ENCODE peak calls at places on chromosome 20, in four cellular contexts. J, V, M and L are unnamed samples.

GRCh38 chr20:4053516-4053919 is 38.2 kb upstream of the RNF24 start:
- DNase-seq in V (no peak), J (no peak), M (no peak), L (no peak)

GRCh38 chr20:59646487-59646886 is 42.1 kb downstream of the PHACTR3 start:
- DNase-seq in V (no peak), J (no peak), M (no peak), L (no peak)

GRCh38 chr20:58997141-58997770 is 9.8 kb downstream of the CTSZ start:
- DNase-seq in V (no peak), M (no peak), J (no peak), L (no peak)

GRCh38 chr20:24577271-24577909 is 108.0 kb downstream of the SYNDIG1 start:
- DNase-seq in J (no peak), M (peak; percentile 27), V (no peak), L (no peak)

GRCh38 chr20:45111799-45112471 is 3.0 kb downstream of the WFDC5 start:
- DNase-seq in M (no peak), V (no peak), J (no peak), L (no peak)

GRCh38 chr20:63448050-63448449 is 24.4 kb downstream of the KCNQ2 start:
- DNase-seq in M (no peak), V (no peak), J (no peak), L (no peak)

GRCh38 chr20:35575958-35576357 is 34.1 kb downstream of the ERGIC3 start:
- DNase-seq in V (no peak), M (no peak), J (no peak), L (no peak)

GRCh38 chr20:38447931-38448675 is 13.0 kb upstream of the SNHG17 start:
- DNase-seq in M (no peak), V (no peak), J (no peak), L (peak; percentile 57)

GRCh38 chr20:22453244-22454080 is 130.9 kb downstream of the FOXA2 start:
- DNase-seq in M (peak; percentile 46), J (no peak), V (no peak), L (no peak)

GRCh38 chr20:57922701-57923100 is 212.9 kb upstream of the PMEPA1 start:
- DNase-seq in V (no peak), J (no peak), M (no peak), L (no peak)

GRCh38 chr20:39016076-39016475 is 53.9 kb downstream of the DHX35 start:
- DNase-seq in J (no peak), V (no peak), M (no peak), L (no peak)

GRCh38 chr20:59185809-59186208 is 22.2 kb downstream of the ZNF831 start:
- DNase-seq in J (no peak), V (no peak), M (no peak), L (no peak)

GRCh38 chr20:49567421-49568256 is at the start of gene PTGIS:
- DNase-seq in J (peak; percentile 69), V (no peak), M (peak; percentile 80), L (peak; percentile 44)

GRCh38 chr20:34364013-34364382 is 925 bp downstream of the ITCH start:
- DNase-seq in J (no peak), V (no peak), M (peak; percentile 44), L (no peak)

GRCh38 chr20:45780159-45780558 is 11.5 kb downstream of the WFDC3 start:
- DNase-seq in J (no peak), M (no peak), V (no peak), L (no peak)

GRCh38 chr20:10352934-10353866 is 80.8 kb downstream of the MKKS start:
- DNase-seq in M (no peak), J (no peak), V (no peak), L (no peak)

GRCh38 chr20:51549474-51549873 is 7.0 kb upstream of the NFATC2 start:
- DNase-seq in M (no peak), V (no peak), J (no peak), L (no peak)

GRCh38 chr20:1463971-1464570 is 2.6 kb downstream of the NSFL1C start:
- DNase-seq in J (no peak), V (no peak), M (no peak), L (no peak)

GRCh38 chr20:25223179-25223661 is 24.7 kb upstream of the PYGB start:
- DNase-seq in M (no peak), V (no peak), J (no peak), L (no peak)

GRCh38 chr20:26276811-26277210 is 580.2 kb upstream of the ZNF337 start:
- DNase-seq in J (peak; percentile 32), M (peak; percentile 1), V (no peak), L (no peak)

GRCh38 chr20:10079964-10080363 is 45.2 kb downstream of the ANKEF1 start:
- DNase-seq in J (no peak), M (no peak), V (no peak), L (no peak)

GRCh38 chr20:57622579-57623381 is 2.6 kb upstream of the ZBP1 start:
- DNase-seq in V (peak; percentile 57), J (peak; percentile 63), M (peak; percentile 59), L (peak; percentile 56)

GRCh38 chr20:9458075-9458818 is 56.1 kb upstream of the LAMP5 start:
- DNase-seq in V (no peak), M (peak; percentile 15), J (no peak), L (no peak)

GRCh38 chr20:35226126-35226774 is at the start of gene MMP24:
- DNase-seq in V (no peak), M (no peak), J (no peak), L (no peak)

GRCh38 chr20:3161316-3162079 is 1.8 kb upstream of the FASTKD5 start:
- DNase-seq in M (no peak), J (no peak), V (no peak), L (no peak)

GRCh38 chr20:12570371-12570770 is 438.4 kb upstream of the SPTLC3 start:
- DNase-seq in M (peak; percentile 66), V (no peak), J (no peak), L (no peak)

GRCh38 chr20:47348539-47349142 is 7.9 kb downstream of the ZMYND8 start:
- DNase-seq in M (no peak), J (no peak), V (no peak), L (no peak)
- H3K4me1 ChIP-seq in M (peaks cover 67% of the 10 kb centered on the region), J (peaks cover 9% of the 10 kb centered on the region), V (peaks cover 79% of the 10 kb centered on the region), L (peaks cover 40% of the 10 kb centered on the region)

GRCh38 chr20:37347347-37347823 is 1.4 kb downstream of the SRC start:
- DNase-seq in M (no peak), J (no peak), V (no peak), L (no peak)

GRCh38 chr20:37350655-37351574 is 5.0 kb downstream of the SRC start:
- DNase-seq in V (no peak), M (no peak), J (no peak), L (no peak)

GRCh38 chr20:37349517-37350491 is 3.9 kb downstream of the SRC start:
- DNase-seq in M (no peak), J (peak; percentile 66), V (no peak), L (no peak)

GRCh38 chr20:37347891-37348642 is 2.1 kb downstream of the SRC start:
- DNase-seq in J (no peak), M (no peak), V (no peak), L (no peak)

GRCh38 chr20:37348643-37349516 is 2.9 kb downstream of the SRC start:
- DNase-seq in M (no peak), J (no peak), V (no peak), L (no peak)
- H3K4me1 ChIP-seq in M (no peaks in the 10 kb centered on the region), J (no peaks in the 10 kb centered on the region), V (peaks cover 6% of the 10 kb centered on the region), L (peaks cover 12% of the 10 kb centered on the region)

GRCh38 chr20:37358366-37359150 is 12.6 kb downstream of the SRC start:
- DNase-seq in V (no peak), J (no peak), M (no peak), L (no peak)
- H3K4me1 ChIP-seq in V (no peaks in the 10 kb centered on the region), J (peaks cover 1% of the 10 kb centered on the region), M (no peaks in the 10 kb centered on the region), L (no peaks in the 10 kb centered on the region)

DNA sequence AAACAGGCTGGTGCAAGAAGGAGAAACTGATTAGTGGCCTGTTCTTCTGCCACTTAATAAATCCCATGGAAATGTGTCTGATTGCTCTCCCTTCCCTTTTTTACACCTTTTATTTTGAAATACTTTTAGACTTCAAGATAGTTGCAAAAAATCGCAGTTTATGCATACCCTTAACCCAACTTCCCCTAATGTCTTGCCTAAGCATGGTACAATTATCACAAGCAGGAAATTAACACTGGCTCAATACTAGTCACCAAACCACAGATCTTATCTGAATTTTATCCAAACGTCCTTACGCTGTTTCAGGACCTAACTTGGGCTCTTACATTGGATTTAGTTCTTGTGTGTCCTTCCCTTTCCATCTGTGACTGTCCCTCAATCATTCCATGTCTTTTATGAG is 146.4 kb downstream of the ZNF217 start:
- DNase-seq in V (no peak), M (no peak), J (no peak), L (no peak)
- H3K4me1 ChIP-seq in V (no peaks in the 10 kb centered on the region), M (no peaks in the 10 kb centered on the region), J (no peaks in the 10 kb centered on the region), L (no peaks in the 10 kb centered on the region)

DNA sequence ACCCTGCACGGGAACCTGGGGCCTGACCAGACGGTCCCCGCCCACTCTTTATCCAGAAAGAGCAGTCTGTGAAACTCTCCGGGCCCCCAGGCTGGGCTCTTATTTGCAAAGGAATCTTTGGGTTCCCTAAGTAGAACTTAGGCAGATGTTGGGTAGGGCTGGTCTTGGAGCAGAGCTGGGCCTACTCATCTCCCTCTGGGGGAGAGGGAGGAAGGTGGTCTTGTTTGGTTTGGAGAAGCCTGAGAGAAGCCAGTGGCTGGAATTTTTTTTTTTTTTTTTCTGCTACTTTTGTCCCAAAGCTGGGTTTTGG is 829 bp downstream of the PLCG1 start:
- DNase-seq in J (no peak), M (no peak), V (no peak), L (no peak)
- H3K4me1 ChIP-seq in J (no peaks in the 10 kb centered on the region), M (peaks cover 44% of the 10 kb centered on the region), V (peaks cover 70% of the 10 kb centered on the region), L (no peaks in the 10 kb centered on the region)

DNA sequence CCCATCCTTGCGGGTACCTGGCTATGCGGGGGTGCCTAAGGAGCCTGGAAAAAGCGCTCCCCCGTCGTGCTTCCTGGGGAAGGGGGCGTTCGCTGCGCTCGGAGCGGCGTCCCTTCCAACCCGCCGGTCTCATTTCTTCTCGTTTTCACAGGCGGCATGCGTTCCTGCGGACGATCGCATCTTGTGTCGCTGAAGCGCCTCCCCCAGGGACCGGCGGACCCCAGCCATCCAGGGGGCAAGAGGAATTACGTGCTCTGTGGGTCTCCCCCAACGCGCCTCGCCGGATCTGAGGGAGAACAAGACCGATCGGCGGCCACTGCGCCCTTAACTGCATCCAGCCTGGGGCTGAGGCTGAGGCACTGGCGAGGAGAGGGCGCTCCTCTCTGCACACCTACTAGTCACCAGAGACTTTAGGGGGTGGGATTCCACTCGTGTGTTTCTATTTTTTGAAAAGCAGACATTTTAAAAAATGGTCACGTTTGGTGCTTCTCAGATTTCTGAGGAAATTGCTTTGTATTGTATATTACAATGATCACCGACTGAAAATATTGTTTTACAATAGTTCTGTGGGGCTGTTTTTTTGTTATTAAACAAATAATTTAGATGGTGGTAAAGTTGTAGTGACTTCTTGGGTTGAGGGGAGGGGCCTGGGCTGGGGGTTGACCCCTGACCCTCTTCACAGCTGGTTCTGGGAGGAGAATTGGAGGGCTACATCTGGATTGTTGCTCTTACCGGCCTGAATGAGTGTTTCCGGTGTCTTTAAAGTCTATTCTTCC is 1.0 kb downstream of the ID1 start:
- DNase-seq in V (no peak), J (no peak), M (peak; percentile 52), L (peak; percentile 47)
- H3K4me1 ChIP-seq in V (peaks cover 24% of the 10 kb centered on the region), J (no peaks in the 10 kb centered on the region), M (peaks cover 28% of the 10 kb centered on the region), L (peaks cover 4% of the 10 kb centered on the region)